ENCODE peak calls at places on chromosome 13, in eight cellular contexts. O is K562, Q is hepatocyte, S is PC-3, D is MM.1S, N is H1, R is astrocyte, T is GM23338. Z is an unnamed sample.

GRCh38 chr13:35478384-35479222 is 2.1 kb upstream of the MAB21L1 start:
- DNase-seq in O (no peak), Q (no peak), S (no peak), D (no peak), N (peak; percentile 74), R (no peak), T (peak; percentile 65), Z (no peak)

GRCh38 chr13:27622102-27622820 is 569 bp downstream of the POLR1D start:
- DNase-seq in O (no peak), Q (peak; percentile 51), S (peak; percentile 5), D (no peak), N (no peak), R (peak; percentile 18), T (no peak), Z (no peak)

GRCh38 chr13:70107498-70108271 is at the start of gene ATXN8OS:
- DNase-seq in O (no peak), Q (peak; percentile 9), S (no peak), D (no peak), N (peak; percentile 72), R (no peak), T (peak; percentile 71), Z (peak; percentile 4)

GRCh38 chr13:32581177-32581786 is 5.0 kb upstream of the PDS5B start:
- DNase-seq in O (peak; percentile 11), Q (peak; percentile 47), S (peak; percentile 44), D (peak; percentile 26), N (no peak), R (peak; percentile 4), T (peak; percentile 33), Z (no peak)

GRCh38 chr13:25167349-25167748 is 4.7 kb downstream of the AMER2 start:
- DNase-seq in O (no peak), Q (no peak), S (no peak), D (no peak), N (no peak), R (no peak), T (no peak), Z (no peak)

GRCh38 chr13:76148926-76149325 is 512.8 kb downstream of the LMO7 start:
- DNase-seq in O (no peak), Q (peak; percentile 13), S (peak; percentile 59), D (no peak), N (no peak), R (peak; percentile 88), T (no peak), Z (peak; percentile 39)

GRCh38 chr13:37106642-37107041 is 1.2 kb upstream of the CSNK1A1L start:
- DNase-seq in O (no peak), Q (no peak), S (no peak), D (no peak), N (no peak), R (no peak), T (peak; percentile 54), Z (peak; percentile 3)

GRCh38 chr13:73671011-73671410 is 463.2 kb downstream of the KLF12 start:
- DNase-seq in O (no peak), Q (no peak), S (peak; percentile 58), D (no peak), N (no peak), R (no peak), T (no peak), Z (no peak)

GRCh38 chr13:36712290-36712689 is 38.5 kb downstream of the SERTM1 start:
- DNase-seq in O (no peak), Q (no peak), S (no peak), D (no peak), N (no peak), R (no peak), T (no peak), Z (no peak)

GRCh38 chr13:24076124-24076523 is 84.4 kb upstream of the SPATA13 start:
- DNase-seq in O (no peak), Q (peak; percentile 55), S (peak; percentile 13), D (no peak), N (no peak), R (no peak), T (no peak), Z (no peak)

GRCh38 chr13:110108348-110109139 is 198.4 kb downstream of the COL4A1 start:
- DNase-seq in O (peak; percentile 11), Q (peak; percentile 91), S (peak; percentile 80), D (peak; percentile 59), N (no peak), R (peak; percentile 78), T (peak; percentile 70), Z (peak; percentile 78)

GRCh38 chr13:31927219-31927653 is 104.3 kb upstream of the FRY start:
- DNase-seq in O (no peak), Q (peak; percentile 20), S (no peak), D (no peak), N (no peak), R (no peak), T (peak; percentile 21), Z (no peak)

GRCh38 chr13:43074824-43075510 is 51.6 kb downstream of the DNAJC15 start:
- DNase-seq in O (no peak), Q (no peak), S (no peak), D (peak; percentile 52), N (no peak), R (no peak), T (no peak), Z (no peak)

GRCh38 chr13:23660249-23660648 is 90.0 kb downstream of the TNFRSF19 start:
- DNase-seq in O (no peak), Q (no peak), S (no peak), D (no peak), N (no peak), R (no peak), T (no peak), Z (no peak)

DNA sequence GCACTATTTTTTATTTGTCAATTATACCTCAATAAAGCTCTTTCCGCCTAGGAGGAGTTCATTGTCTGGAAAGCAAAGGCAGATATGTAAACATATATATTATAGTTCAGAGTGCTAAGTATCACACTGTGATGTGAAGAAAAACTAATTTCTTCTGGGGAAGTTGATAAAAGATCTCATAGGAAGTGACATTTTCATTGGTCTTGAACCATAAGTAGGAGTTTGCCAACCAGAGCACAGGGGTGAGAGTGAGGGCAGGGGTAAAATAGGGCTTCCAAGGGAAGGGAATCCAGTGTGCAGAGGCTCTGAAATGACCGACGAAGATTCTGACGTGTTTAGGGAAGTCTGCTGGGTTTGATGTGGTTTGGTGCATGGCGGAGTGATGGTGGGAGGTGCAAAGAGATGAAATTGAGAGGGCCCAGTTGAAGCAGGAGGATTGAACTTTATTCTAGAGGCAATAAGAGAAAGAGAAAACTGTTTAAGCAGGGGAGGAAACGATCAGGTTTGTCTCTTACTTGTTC is 781 bp upstream of the GTF2F2 start:
- DNase-seq in O (peak; percentile 37), Q (peak; percentile 25), S (no peak), D (peak; percentile 27), N (no peak), R (peak; percentile 80), T (no peak), Z (peak; percentile 39)
- H3K27ac ChIP-seq in O (peak overlapping the region; percentile 87), Q (peak overlapping the region; percentile 93), S (no peak overlapping the region), D (peak overlapping the region; percentile 13), N (no peak overlapping the region), R (peak overlapping the region; percentile 93), T (no peak overlapping the region), Z (peak overlapping the region; percentile 87)

DNA sequence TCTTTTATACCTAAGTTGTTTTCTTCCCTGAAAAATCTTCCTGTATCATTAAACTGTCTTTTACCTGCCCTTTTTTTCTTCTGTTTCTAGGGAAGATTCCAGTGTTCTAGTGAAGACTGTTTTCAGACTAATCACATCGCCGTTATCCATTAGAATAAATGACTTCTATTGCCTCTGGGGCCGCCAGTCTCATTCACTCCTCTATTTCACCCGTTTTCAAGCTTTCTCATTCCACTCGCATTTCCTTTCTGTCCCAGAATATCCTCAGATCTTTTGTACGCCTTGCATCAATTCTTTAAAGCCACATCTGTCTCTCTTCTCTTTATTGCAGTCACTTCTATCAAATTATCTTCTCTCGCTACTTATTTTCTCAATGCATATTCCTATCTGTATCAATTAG is 1035.6 kb upstream of the MIR17HG start:
- DNase-seq in O (no peak), Q (no peak), S (no peak), D (no peak), N (no peak), R (no peak), T (no peak), Z (no peak)
- TF ChIP-seq CTCF in O (no peak), Q (no peak), S (no peak), D (no peak), N (no peak), R (no peak), T (no peak), Z (no peak)

GRCh38 chr13:30798776-30799625 is 63.7 kb downstream of the ALOX5AP start:
- DNase-seq in O (no peak), Q (no peak), S (no peak), D (no peak), N (no peak), R (peak; percentile 77), T (peak; percentile 30), Z (no peak)
- TF ChIP-seq EZH2 in O (no peak), Q (no peak), S (no peak), D (no peak), N (no peak), R (no peak), T (no peak), Z (no peak)

GRCh38 chr13:114100446-114101320 is 31.7 kb downstream of the RASA3 start:
- DNase-seq in O (no peak), Q (no peak), S (no peak), D (peak; percentile 75), N (no peak), R (no peak), T (no peak), Z (no peak)

GRCh38 chr13:114099918-114100445 is 32.4 kb downstream of the RASA3 start:
- DNase-seq in O (no peak), Q (no peak), S (peak; percentile 66), D (peak; percentile 18), N (peak; percentile 73), R (peak; percentile 53), T (peak; percentile 53), Z (no peak)

GRCh38 chr13:114102521-114103288 is 29.7 kb downstream of the RASA3 start:
- DNase-seq in O (no peak), Q (no peak), S (no peak), D (no peak), N (no peak), R (no peak), T (no peak), Z (no peak)

GRCh38 chr13:114101831-114102520 is 30.4 kb downstream of the RASA3 start:
- DNase-seq in O (no peak), Q (no peak), S (no peak), D (no peak), N (no peak), R (no peak), T (no peak), Z (no peak)

GRCh38 chr13:114101325-114101821 is 31.1 kb downstream of the RASA3 start:
- DNase-seq in O (no peak), Q (no peak), S (no peak), D (no peak), N (no peak), R (no peak), T (no peak), Z (no peak)
- H3K27ac ChIP-seq in O (no peak overlapping the region), Q (peak overlapping the region; percentile 69), S (no peak overlapping the region), D (peak overlapping the region; percentile 98), N (no peak overlapping the region), R (peak overlapping the region; percentile 42), T (no peak overlapping the region), Z (no peak overlapping the region)

DNA sequence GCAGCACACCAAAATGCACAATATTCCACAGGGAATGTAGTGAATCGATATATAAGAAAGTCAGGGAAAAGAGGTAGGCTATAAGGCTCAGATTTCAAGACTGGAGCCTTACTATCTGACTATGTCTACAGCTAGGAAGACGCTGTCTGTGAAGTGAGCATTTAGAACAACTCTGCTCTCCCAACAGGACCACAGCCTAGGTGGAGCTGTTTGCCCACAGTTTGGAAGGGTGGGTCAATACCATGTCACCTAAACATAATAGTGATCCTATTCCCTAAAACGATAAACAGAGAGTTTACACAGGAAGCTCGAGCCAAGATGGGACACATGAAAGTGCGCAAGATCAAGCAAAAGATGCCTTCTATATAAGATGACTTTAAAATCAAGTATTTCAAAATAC is 2486.0 kb upstream of the PCDH20 start:
- DNase-seq in O (peak; percentile 0), Q (no peak), S (no peak), D (no peak), N (no peak), R (no peak), T (peak; percentile 15), Z (no peak)
- TF ChIP-seq CTCF in O (no peak), Q (no peak), S (peak; percentile 16), D (no peak), N (peak; percentile 14), R (no peak), T (peak; percentile 64), Z (no peak)